ENCODE peak calls at places on chromosomes 6 and 20, in six cellular contexts. J is kidney tubule cell, L is NCI-H2081, K is esophagus squamous epithelium, P is mesothelial cell of epicardium, V is fibroblast of mammary gland. O is an unnamed sample.

GRCh38 chr6:123777554-123777953 is 26.1 kb upstream of the NKAIN2 start:
- DNase-seq in J (no peak), L (peak; percentile 17), K (no peak), P (no peak), V (peak; percentile 14), O (no peak)

GRCh38 chr6:72787521-72788031 is 165.7 kb downstream of the KCNQ5 start:
- DNase-seq in J (peak; percentile 89), L (no peak), K (no peak), P (no peak), V (peak; percentile 82), O (no peak)

GRCh38 chr6:36757206-36757605 is 59.6 kb downstream of the RAB44 start:
- DNase-seq in J (peak; percentile 13), L (no peak), K (no peak), P (no peak), V (no peak), O (no peak)

GRCh38 chr6:129215916-129216525 is 333.1 kb downstream of the LAMA2 start:
- DNase-seq in J (no peak), L (no peak), K (no peak), P (no peak), V (no peak), O (no peak)

GRCh38 chr20:63890201-63890576 is 4.7 kb upstream of the DNAJC5 start:
- DNase-seq in J (no peak), L (no peak), K (no peak), P (no peak), V (no peak), O (no peak)

GRCh38 chr6:120198033-120198432 is 848.5 kb upstream of the MAN1A1 start:
- DNase-seq in J (peak; percentile 48), L (no peak), K (no peak), P (no peak), V (peak; percentile 78), O (no peak)

GRCh38 chr6:170086639-170087420 is 204.0 kb downstream of the DLL1 start:
- DNase-seq in J (no peak), L (no peak), K (no peak), P (peak; percentile 31), V (no peak), O (no peak)

GRCh38 chr6:56377295-56377694 is 129.9 kb upstream of the COL21A1 start:
- DNase-seq in J (no peak), L (no peak), K (no peak), P (no peak), V (no peak), O (no peak)

GRCh38 chr6:108165714-108166663 is at the start of gene NR2E1:
- DNase-seq in J (no peak), L (no peak), K (no peak), P (peak; percentile 40), V (peak; percentile 22), O (no peak)

GRCh38 chr6:79586548-79586947 is 44.6 kb upstream of the SH3BGRL2 start:
- DNase-seq in J (peak; percentile 55), L (no peak), K (no peak), P (no peak), V (peak; percentile 49), O (no peak)

GRCh38 chr20:62644044-62644795 is 1.9 kb downstream of the SLCO4A1 start:
- DNase-seq in J (peak; percentile 70), L (no peak), K (no peak), P (no peak), V (no peak), O (no peak)

GRCh38 chr20:1803216-1804128 is 91.7 kb upstream of the SIRPA start:
- DNase-seq in J (peak; percentile 69), L (no peak), K (peak; percentile 29), P (peak; percentile 57), V (peak; percentile 54), O (no peak)

GRCh38 chr20:3964719-3965118 is 50.6 kb downstream of the RNF24 start:
- DNase-seq in J (no peak), L (no peak), K (no peak), P (no peak), V (no peak), O (no peak)

GRCh38 chr20:49412953-49413352 is 69.5 kb downstream of the KCNB1 start:
- DNase-seq in J (no peak), L (no peak), K (no peak), P (no peak), V (no peak), O (no peak)

GRCh38 chr20:11553603-11554002 is 364.1 kb upstream of the BTBD3 start:
- DNase-seq in J (peak; percentile 32), L (no peak), K (no peak), P (no peak), V (peak; percentile 25), O (no peak)

GRCh38 chr6:13296536-13296997 is 31.8 kb downstream of the TBC1D7 start:
- DNase-seq in J (no peak), L (no peak), K (no peak), P (no peak), V (no peak), O (no peak)

GRCh38 chr6:27144740-27145079 is 102.8 kb upstream of the PRSS16 start:
- DNase-seq in J (no peak), L (no peak), K (no peak), P (no peak), V (no peak), O (no peak)

GRCh38 chr6:134619789-134620188 is 301.9 kb upstream of the SGK1 start:
- DNase-seq in J (peak; percentile 35), L (no peak), K (no peak), P (no peak), V (peak; percentile 88), O (no peak)

GRCh38 chr6:32692019-32692418 is 25.6 kb upstream of the HLA-DQB1 start:
- DNase-seq in J (peak; percentile 38), L (no peak), K (no peak), P (no peak), V (no peak), O (no peak)

GRCh38 chr6:125357515-125358256 is 55.9 kb upstream of the HDDC2 start:
- DNase-seq in J (no peak), L (no peak), K (no peak), P (no peak), V (no peak), O (no peak)

GRCh38 chr6:5626727-5627426 is 365.6 kb downstream of the FARS2 start:
- DNase-seq in J (no peak), L (no peak), K (no peak), P (no peak), V (no peak), O (no peak)

GRCh38 chr6:167827588-167828324 is 1.0 kb downstream of the AFDN start:
- DNase-seq in J (peak; percentile 58), L (peak; percentile 20), K (no peak), P (peak; percentile 64), V (no peak), O (no peak)

GRCh38 chr20:51661609-51662178 is 106.5 kb downstream of the ATP9A start:
- DNase-seq in J (peak; percentile 84), L (no peak), K (no peak), P (no peak), V (peak; percentile 82), O (no peak)

GRCh38 chr6:17907467-17908229 is 79.8 kb downstream of the KIF13A start:
- DNase-seq in J (peak; percentile 93), L (no peak), K (peak; percentile 18), P (no peak), V (peak; percentile 100), O (no peak)

O was measured in glomerular endothelial cell.